ENCODE peak calls at places on chromosome 16, in seven cellular contexts. O is GM13976, L is neural progenitor cell, X is astrocyte of the spinal cord, U is AG09319, E is fibroblast of the aortic adventitia, W is cardiac muscle cell. A is an unnamed sample.

GRCh38 chr16:81461243-81461642 is 16.6 kb downstream of the CMIP start:
- DNase-seq in U (no peak), O (no peak), X (no peak), W (no peak), E (no peak), L (no peak), A (no peak)

GRCh38 chr16:8583712-8584111 is 6.6 kb downstream of the TMEM114 start:
- DNase-seq in L (no peak), W (no peak), X (no peak), E (no peak), U (no peak), O (no peak), A (no peak)

GRCh38 chr16:54342001-54342776 is 55.6 kb upstream of the IRX3 start:
- DNase-seq in W (peak; percentile 49), L (no peak), X (no peak), E (peak; percentile 21), U (no peak), O (no peak), A (no peak)

GRCh38 chr16:80554037-80554436 is 13.2 kb downstream of the DYNLRB2 start:
- DNase-seq in E (no peak), W (no peak), L (no peak), U (no peak), X (no peak), O (no peak), A (no peak)

GRCh38 chr16:1812732-1813163 is 13.9 kb downstream of the HAGH start:
- DNase-seq in U (peak; percentile 27), X (peak; percentile 38), L (peak; percentile 69), E (peak; percentile 79), W (peak; percentile 92), O (peak; percentile 59), A (no peak)

GRCh38 chr16:50305441-50306061 is 39.2 kb downstream of the ADCY7 start:
- DNase-seq in O (peak; percentile 22), U (no peak), E (no peak), X (no peak), W (no peak), L (no peak), A (peak; percentile 15)

GRCh38 chr16:78163772-78164391 is 64.4 kb downstream of the WWOX start:
- DNase-seq in X (peak; percentile 57), U (no peak), E (no peak), O (no peak), L (no peak), W (no peak), A (no peak)

GRCh38 chr16:974606-975312 is 4.0 kb upstream of the LMF1 start:
- DNase-seq in L (no peak), X (no peak), E (no peak), U (no peak), W (no peak), O (no peak), A (no peak)

GRCh38 chr16:85330694-85331188 is 218.5 kb upstream of the CIBAR2 start:
- DNase-seq in X (peak; percentile 84), U (peak; percentile 63), O (peak; percentile 71), E (peak; percentile 92), L (peak; percentile 90), W (peak; percentile 91), A (peak; percentile 77)

GRCh38 chr16:90047714-90048346 is 28.6 kb upstream of the DBNDD1 start:
- DNase-seq in L (no peak), X (no peak), E (no peak), U (no peak), W (no peak), O (peak; percentile 54), A (peak; percentile 48)

GRCh38 chr16:70429888-70430666 is 8.8 kb downstream of the ST3GAL2 start:
- DNase-seq in E (no peak), U (no peak), X (no peak), L (no peak), O (peak; percentile 27), W (no peak), A (no peak)

GRCh38 chr16:5446623-5447240 is 349.1 kb upstream of the EEF2KMT start:
- DNase-seq in U (no peak), W (no peak), E (no peak), X (no peak), L (no peak), O (no peak), A (no peak)

GRCh38 chr16:1393613-1394176 is 20.8 kb downstream of the UNKL start:
- DNase-seq in X (no peak), O (no peak), L (no peak), E (no peak), U (no peak), W (no peak), A (no peak)

GRCh38 chr16:12271006-12271405 is 294.5 kb downstream of the SNX29 start:
- DNase-seq in U (no peak), W (peak; percentile 17), E (peak; percentile 17), O (no peak), L (peak; percentile 75), X (peak; percentile 22), A (no peak)
- TF ChIP-seq CTCF in U (peak; percentile 40), W (peak; percentile 35), E (peak; percentile 29), O (no peak), L (peak; percentile 64), X (peak; percentile 61), A (no peak)

DNA sequence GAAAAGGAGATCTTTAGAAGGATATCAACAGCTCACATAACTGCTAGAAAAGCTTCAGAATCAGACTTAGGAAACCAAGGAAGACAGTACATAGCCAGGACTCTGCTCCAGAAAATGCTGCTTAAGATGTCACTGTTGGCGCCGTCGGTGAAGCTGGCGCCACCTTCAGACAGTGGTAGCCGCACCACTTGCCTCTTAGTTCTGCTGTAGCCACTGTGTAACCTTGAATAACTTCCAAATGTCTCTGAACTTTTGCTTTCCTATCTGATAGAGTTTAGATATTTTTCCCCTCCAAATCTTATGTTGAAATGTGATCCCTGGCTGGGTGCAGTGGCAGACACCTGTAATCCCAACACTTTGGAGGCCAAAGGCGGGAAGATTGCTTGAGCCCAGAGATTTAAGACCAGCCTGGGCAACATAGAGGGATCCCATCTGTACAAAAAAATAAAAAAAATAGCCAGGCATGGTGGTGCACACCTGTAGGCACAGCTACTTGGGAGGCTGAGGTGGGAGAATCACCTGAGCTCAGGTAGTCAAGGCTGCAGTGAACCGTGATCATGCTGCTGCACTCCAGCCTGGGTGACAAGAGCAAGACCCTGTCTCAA is 6.3 kb upstream of the USP31 start:
- DNase-seq in O (no peak), L (peak; percentile 45), W (peak; percentile 34), U (no peak), E (peak; percentile 13), X (no peak), A (no peak)
- TF ChIP-seq CTCF in O (no peak), L (peak; percentile 54), W (peak; percentile 54), U (peak; percentile 30), E (peak; percentile 31), X (peak; percentile 58), A (peak; percentile 58)

DNA sequence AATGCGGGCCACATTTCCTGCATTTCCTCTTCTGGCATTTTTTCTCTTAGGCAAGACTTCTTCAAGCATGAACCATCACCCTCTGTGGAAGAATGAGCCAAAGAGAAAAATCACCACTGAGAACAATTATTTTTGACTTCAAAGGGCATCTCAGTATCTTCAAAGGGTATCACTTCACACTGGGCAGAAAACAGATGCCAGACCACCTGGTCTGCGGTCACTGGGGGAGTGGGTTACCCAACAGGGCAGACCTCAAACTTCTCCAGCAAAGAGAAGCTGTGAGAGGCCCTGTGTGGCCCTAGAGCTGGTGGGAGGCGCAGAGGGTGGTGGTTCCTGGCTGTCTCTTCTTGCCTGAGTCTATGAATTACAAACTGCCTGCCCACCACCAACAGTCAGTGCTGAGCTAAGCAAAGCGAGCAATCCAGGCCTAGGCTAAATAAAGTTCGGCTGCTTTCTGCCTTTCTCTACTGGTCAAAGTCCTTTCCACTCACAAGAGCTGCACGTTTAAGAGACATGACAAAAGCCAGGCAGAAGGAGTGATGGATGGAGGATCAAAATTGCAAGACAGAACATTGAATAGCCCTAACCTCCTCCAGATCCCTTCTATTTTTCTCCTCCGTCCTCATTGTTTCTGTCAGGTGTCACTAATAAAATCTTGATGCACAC is 602.7 kb upstream of the CDH5 start:
- DNase-seq in U (no peak), O (no peak), W (no peak), X (no peak), E (no peak), L (no peak), A (no peak)
- TF ChIP-seq CTCF in U (no peak), O (no peak), W (no peak), X (no peak), E (no peak), L (no peak), A (no peak)

GRCh38 chr16:30406911-30407793 is at the start of gene ZNF771:
- DNase-seq in E (peak; percentile 85), U (peak; percentile 64), L (peak; percentile 95), X (peak; percentile 88), W (peak; percentile 92), O (peak; percentile 95), A (peak; percentile 96)
- TF ChIP-seq CTCF in E (no peak), U (no peak), L (no peak), X (no peak), W (no peak), O (no peak), A (no peak)

GRCh38 chr16:10751291-10751697 is 7.7 kb downstream of the NUBP1 start:
- DNase-seq in E (no peak), W (no peak), L (peak; percentile 14), X (no peak), U (no peak), O (peak; percentile 44), A (no peak)
- TF ChIP-seq CTCF in E (no peak), W (no peak), L (no peak), X (no peak), U (no peak), O (peak; percentile 39), A (peak; percentile 43)

GRCh38 chr16:84144859-84145639 is at the start of the genes DNAAF1 and HSDL1:
- DNase-seq in L (peak; percentile 97), X (peak; percentile 79), E (peak; percentile 72), O (peak; percentile 99), U (peak; percentile 45), W (peak; percentile 88), A (peak; percentile 97)
- TF ChIP-seq CTCF in L (peak; percentile 43), X (no peak), E (no peak), O (no peak), U (no peak), W (no peak), A (peak; percentile 36)

DNA sequence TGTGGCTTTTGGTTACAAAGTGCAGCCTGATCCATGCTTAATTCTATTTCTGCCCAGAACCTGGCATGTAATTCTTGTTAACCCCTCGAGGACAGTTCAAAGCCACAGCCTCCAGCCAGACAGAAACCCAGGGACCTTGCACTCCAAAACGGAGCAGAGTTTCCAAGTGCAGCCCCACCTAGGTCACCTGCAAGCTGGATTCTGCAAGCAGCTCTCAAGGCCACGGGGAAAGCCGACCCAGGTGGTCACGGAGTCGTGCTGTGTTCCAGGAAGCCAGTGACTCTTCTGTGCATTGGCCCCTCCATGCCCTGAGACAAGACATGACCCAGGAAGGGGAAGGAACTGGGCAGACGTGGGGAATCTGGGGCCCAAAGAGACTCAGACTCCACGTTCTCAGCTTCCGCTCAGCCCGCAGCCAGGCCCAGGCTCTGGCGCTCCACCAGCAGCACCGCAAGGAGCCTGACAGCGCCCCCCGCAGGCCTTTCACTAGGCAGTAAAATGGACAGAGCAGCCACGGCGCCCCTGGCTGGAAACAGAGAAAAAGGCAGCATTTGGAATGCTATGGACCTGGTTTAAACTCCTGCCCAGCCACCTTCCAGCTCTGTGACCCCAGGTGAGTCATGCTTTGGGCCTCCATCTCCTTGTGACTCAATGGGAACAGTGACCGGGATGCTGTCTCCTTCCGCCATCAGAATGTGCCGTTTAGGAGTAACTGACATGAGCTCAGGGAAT is 27.3 kb upstream of the GSG1L start:
- DNase-seq in U (no peak), X (peak; percentile 43), E (peak; percentile 23), W (no peak), L (peak; percentile 66), O (no peak), A (no peak)
- TF ChIP-seq CTCF in U (peak; percentile 16), X (peak; percentile 37), E (peak; percentile 3), W (peak; percentile 23), L (peak; percentile 62), O (no peak), A (no peak)

GRCh38 chr16:60740033-60740696 is 1296.1 kb downstream of the CDH8 start:
- DNase-seq in O (no peak), E (no peak), L (no peak), W (no peak), U (no peak), X (no peak), A (no peak)
- TF ChIP-seq CTCF in O (no peak), E (no peak), L (no peak), W (no peak), U (no peak), X (no peak), A (no peak)

A was measured in GM13977.